ENCODE peak calls at places on chromosomes 13 and 19, in five cellular contexts. P, V, R, L and M are unnamed samples.

GRCh38 chr13:114065141-114065925 is 67.1 kb downstream of the RASA3 start:
- DNase-seq in R (peak), P (peak), L (peak), V (peak), M (peak)

GRCh38 chr13:33676700-33677048 is 141.3 kb upstream of the RFC3 start:
- DNase-seq in R (peak), V (no peak), L (peak), P (peak), M (no peak)

GRCh38 chr13:39350461-39350881 is 252.5 kb downstream of the LHFPL6 start:
- DNase-seq in P (peak), L (peak), R (no peak), V (no peak), M (no peak)

GRCh38 chr19:15288146-15288963 is 44.0 kb downstream of the BRD4 start:
- DNase-seq in V (no peak), P (peak), R (no peak), L (no peak), M (peak)

GRCh38 chr19:57664269-57665127 is 4.2 kb upstream of the ZSCAN4 start:
- DNase-seq in L (peak), R (no peak), V (no peak), P (peak), M (peak)

GRCh38 chr19:29605653-29606419 is at the start of gene POP4:
- DNase-seq in V (peak), P (peak), L (peak), R (peak), M (peak)

GRCh38 chr13:75704942-75705320 is 68.8 kb downstream of the LMO7 start:
- DNase-seq in R (peak), L (peak), P (no peak), V (no peak), M (no peak)

GRCh38 chr19:16034180-16034579 is 42.1 kb upstream of the TPM4 start:
- DNase-seq in L (no peak), V (no peak), P (no peak), R (no peak), M (no peak)

GRCh38 chr19:40366697-40367561 is 18.4 kb downstream of the PLD3 start:
- DNase-seq in V (no peak), L (peak), R (no peak), P (no peak), M (no peak)

DNA sequence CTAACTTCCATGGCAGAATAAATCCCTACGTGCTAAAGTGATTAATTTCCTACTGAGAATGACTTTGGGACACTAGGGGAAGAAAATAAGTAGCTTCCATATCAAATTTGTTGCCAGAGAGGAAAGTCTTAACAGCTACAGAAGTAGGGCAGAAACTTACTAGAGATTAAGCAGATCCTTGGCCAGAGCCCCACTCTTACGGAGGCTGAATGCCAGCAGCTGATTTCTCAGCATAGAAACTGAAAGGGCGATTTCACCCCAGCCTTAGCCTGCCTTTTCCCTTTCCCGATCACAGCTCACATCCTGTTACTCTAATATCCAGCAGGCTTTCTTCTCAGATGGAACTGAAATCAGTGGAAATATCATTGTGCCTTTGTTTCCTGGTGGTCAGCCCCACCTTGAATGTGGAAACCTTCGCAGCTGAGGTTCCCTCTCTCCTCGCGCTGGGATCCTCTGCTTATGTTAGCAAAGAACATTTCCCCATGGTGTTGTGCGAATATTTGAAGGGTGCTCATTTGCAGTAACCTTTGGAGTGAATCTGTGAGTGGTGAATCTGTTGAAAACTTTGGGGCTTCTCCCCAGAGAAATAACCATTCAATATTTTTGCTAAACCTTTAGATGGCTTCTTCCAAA is 8.4 kb downstream of the FAM124A start:
- DNase-seq in R (no peak), V (no peak), P (peak), L (peak), M (no peak)
- H3K4me3 ChIP-seq in R (peak), V (peak), P (peak), L (no peak), M (no peak)

GRCh38 chr13:79525051-79525450 is 44.1 kb downstream of the NDFIP2 start:
- DNase-seq in V (no peak), L (no peak), R (no peak), P (no peak), M (no peak)
- H3K4me3 ChIP-seq in V (no peak), L (no peak), R (no peak), P (no peak), M (no peak)

DNA sequence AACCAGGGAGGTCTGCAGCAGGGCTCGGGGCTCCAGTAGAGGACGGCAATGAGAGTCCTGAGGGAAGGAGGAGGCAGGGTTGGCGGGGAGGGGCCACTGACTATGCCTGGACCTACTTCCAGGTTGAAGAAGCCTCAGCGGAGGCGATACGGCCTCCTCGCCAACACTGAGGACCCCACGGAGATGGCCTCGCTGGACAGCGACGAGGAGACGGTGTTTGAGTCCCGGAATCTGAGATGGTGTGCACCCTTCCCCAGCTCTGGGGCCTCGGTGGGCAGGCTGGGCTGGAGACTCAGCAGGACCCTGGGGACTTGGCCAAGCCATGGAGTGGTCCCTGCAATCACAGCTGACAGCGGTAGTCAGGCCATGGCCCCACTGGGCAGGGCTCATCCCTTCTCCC is 1.7 kb downstream of the FAM174C start:
- DNase-seq in V (no peak), L (no peak), P (no peak), R (no peak), M (no peak)
- H3K4me3 ChIP-seq in V (no peak), L (no peak), P (no peak), R (no peak), M (peak)

GRCh38 chr19:17737690-17738153 is 13.6 kb upstream of the FCHO1 start:
- DNase-seq in P (no peak), L (no peak), R (no peak), V (no peak), M (no peak)

GRCh38 chr19:17741456-17741855 is 9.8 kb upstream of the FCHO1 start:
- DNase-seq in P (no peak), L (no peak), R (no peak), V (no peak), M (no peak)

GRCh38 chr19:17735410-17735809 is 15.9 kb upstream of the FCHO1 start:
- DNase-seq in L (no peak), R (no peak), V (no peak), P (no peak), M (no peak)

GRCh38 chr19:17743874-17744273 is 7.4 kb upstream of the FCHO1 start:
- DNase-seq in P (no peak), R (no peak), L (peak), V (no peak), M (no peak)

GRCh38 chr19:17739121-17739875 is 12.0 kb upstream of the FCHO1 start:
- DNase-seq in L (peak), V (no peak), R (no peak), P (no peak), M (no peak)
- H3K4me3 ChIP-seq in L (no peak), V (no peak), R (no peak), P (no peak), M (no peak)

DNA sequence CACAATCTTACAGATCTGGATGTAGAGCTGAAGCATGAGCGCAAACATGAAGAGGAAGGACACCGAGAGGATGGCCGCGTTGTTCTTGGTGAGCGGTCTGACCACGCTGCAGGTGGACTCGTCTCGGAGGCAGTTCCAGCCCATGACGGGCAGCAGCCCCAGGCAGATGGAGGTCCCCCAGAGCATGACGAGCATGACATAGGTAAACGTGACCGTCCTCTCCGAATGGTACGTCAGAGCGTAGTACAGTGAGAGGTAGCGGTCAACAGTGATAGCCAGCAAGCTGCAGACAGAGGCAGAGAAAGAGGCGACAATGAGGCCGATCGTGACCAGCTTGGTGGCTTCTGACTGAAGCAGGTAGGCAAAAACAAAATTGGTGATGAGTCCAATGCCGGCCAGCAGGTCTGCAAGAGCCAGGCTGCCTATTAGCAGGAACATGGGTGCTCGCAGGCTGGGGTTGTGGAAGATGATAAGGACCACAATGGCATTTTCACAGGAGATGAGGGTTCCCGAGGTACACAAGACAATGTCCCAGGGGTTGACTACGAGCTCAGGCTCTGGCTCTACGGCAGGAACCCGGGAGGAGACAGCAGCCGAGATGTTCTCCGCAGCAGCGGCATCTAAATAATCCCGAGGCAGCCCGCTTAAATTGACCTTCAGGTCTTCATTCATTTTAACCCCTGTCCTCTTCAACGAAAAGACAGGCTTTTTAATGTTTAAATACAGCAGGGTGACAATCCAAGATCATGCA is 1.3 kb downstream of the GPR12 start:
- DNase-seq in P (no peak), V (no peak), L (no peak), R (no peak), M (no peak)
- H3K4me3 ChIP-seq in P (peak), V (peak), L (no peak), R (peak), M (no peak)